ENCODE peak calls at places on chromosomes 16 and 17, in ten cellular contexts. U is body of pancreas; V is Calu3; L is activated CD8-positive, alpha-beta T cell treated with anti-CD3 and anti-CD28 coated beads for 36 hours; W is RWPE1; T is tibial nerve; R is HFFc6; O is CD4-positive, alpha-beta T cell; I is progenitor cell of endocrine pancreas; F is choroid plexus epithelial cell. Q is an unnamed sample.

GRCh38 chr17:65346166-65346565 is 209.0 kb downstream of the RGS9 start:
- DNase-seq in W (no peak), L (no peak), V (no peak), I (no peak), R (no peak), F (no peak), T (no peak), O (no peak), U (no peak), Q (no peak)

GRCh38 chr16:81446318-81447275 is 2.0 kb downstream of the CMIP start:
- DNase-seq in F (no peak), W (peak; percentile 68), L (peak; percentile 55), O (no peak), R (peak; percentile 41), V (peak; percentile 65), T (no peak), U (peak; percentile 78), I (no peak), Q (no peak)

GRCh38 chr16:48564544-48565444 is 45.2 kb downstream of the N4BP1 start:
- DNase-seq in W (no peak), U (no peak), V (no peak), L (no peak), I (no peak), O (no peak), R (no peak), T (no peak), F (no peak), Q (no peak)

GRCh38 chr16:10130482-10130996 is 51.7 kb downstream of the GRIN2A start:
- DNase-seq in I (no peak), U (no peak), L (no peak), R (no peak), W (no peak), F (no peak), V (no peak), T (no peak), O (no peak), Q (no peak)

GRCh38 chr17:81027038-81027437 is 7.9 kb upstream of the BAIAP2 start:
- DNase-seq in F (no peak), O (no peak), W (no peak), V (no peak), L (no peak), U (no peak), I (no peak), R (no peak), T (no peak), Q (no peak)

GRCh38 chr17:82807562-82807961 is 32.3 kb downstream of the ZNF750 start:
- DNase-seq in R (no peak), W (no peak), T (no peak), U (no peak), I (no peak), L (no peak), V (no peak), O (no peak), F (no peak), Q (no peak)

GRCh38 chr16:64061621-64062020 is 1060.2 kb downstream of the CDH11 start:
- DNase-seq in L (no peak), V (no peak), R (no peak), W (no peak), F (peak; percentile 18), I (no peak), O (no peak), U (no peak), T (no peak), Q (no peak)

GRCh38 chr17:18139949-18140348 is 31.4 kb downstream of the MYO15A start:
- DNase-seq in R (peak; percentile 15), I (no peak), O (no peak), W (no peak), U (no peak), T (no peak), V (no peak), L (no peak), F (peak; percentile 28), Q (no peak)

GRCh38 chr16:68287276-68288251 is 23.2 kb downstream of the SLC7A6OS start:
- DNase-seq in I (no peak), L (peak; percentile 64), O (no peak), T (peak; percentile 78), W (peak; percentile 62), R (peak; percentile 95), U (peak; percentile 54), F (peak; percentile 77), V (no peak), Q (peak; percentile 84)

GRCh38 chr17:5164465-5164864 is 27.2 kb downstream of the ZNF594 start:
- DNase-seq in W (no peak), V (no peak), U (no peak), I (no peak), O (no peak), F (no peak), L (no peak), R (no peak), T (no peak), Q (no peak)

GRCh38 chr16:12675852-12676251 is 127.8 kb downstream of the CPPED1 start:
- DNase-seq in F (peak; percentile 77), O (no peak), L (no peak), U (no peak), W (no peak), I (no peak), R (peak; percentile 52), V (no peak), T (no peak), Q (no peak)

GRCh38 chr16:23699100-23699499 is 13.9 kb downstream of the ERN2 start:
- DNase-seq in O (no peak), L (peak; percentile 35), F (no peak), U (no peak), R (no peak), T (no peak), W (no peak), I (no peak), V (peak; percentile 90), Q (no peak)

DNA sequence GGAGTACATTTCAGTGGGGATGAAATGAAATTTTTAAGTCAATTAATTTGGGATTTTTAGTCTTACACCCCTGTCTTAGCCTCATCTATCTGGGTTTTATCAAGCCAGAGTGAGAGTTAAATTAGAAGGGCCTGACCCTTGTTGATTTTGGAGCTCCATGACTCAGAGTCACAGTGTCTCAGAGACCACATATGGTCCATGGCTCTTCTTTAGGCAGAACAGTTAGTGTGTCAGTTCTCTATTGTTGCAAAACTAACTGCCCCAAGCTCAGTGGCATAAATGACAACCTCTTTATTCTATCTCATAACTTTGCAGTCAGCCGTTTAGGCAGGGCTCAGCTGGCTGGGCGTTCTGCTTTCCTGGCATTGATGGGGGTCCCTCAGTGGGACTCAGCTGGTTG is 44.7 kb downstream of the IRF8 start:
- DNase-seq in O (no peak), U (no peak), F (no peak), W (no peak), L (no peak), R (no peak), V (no peak), I (no peak), T (no peak), Q (no peak)
- TF ChIP-seq CTCF in O (no peak), U (no peak), F (no peak), W (no peak), L (no peak), R (no peak), V (no peak), I (no peak), T (no peak), Q (no peak)

GRCh38 chr17:40301315-40301714 is 7.7 kb upstream of the RARA start:
- DNase-seq in T (no peak), U (no peak), O (no peak), L (no peak), V (peak; percentile 76), F (no peak), I (no peak), W (no peak), R (no peak), Q (no peak)
- TF ChIP-seq CTCF in T (no peak), U (no peak), O (no peak), L (no peak), V (peak; percentile 72), F (peak; percentile 15), I (peak; percentile 50), W (peak; percentile 34), R (peak; percentile 39), Q (no peak)

DNA sequence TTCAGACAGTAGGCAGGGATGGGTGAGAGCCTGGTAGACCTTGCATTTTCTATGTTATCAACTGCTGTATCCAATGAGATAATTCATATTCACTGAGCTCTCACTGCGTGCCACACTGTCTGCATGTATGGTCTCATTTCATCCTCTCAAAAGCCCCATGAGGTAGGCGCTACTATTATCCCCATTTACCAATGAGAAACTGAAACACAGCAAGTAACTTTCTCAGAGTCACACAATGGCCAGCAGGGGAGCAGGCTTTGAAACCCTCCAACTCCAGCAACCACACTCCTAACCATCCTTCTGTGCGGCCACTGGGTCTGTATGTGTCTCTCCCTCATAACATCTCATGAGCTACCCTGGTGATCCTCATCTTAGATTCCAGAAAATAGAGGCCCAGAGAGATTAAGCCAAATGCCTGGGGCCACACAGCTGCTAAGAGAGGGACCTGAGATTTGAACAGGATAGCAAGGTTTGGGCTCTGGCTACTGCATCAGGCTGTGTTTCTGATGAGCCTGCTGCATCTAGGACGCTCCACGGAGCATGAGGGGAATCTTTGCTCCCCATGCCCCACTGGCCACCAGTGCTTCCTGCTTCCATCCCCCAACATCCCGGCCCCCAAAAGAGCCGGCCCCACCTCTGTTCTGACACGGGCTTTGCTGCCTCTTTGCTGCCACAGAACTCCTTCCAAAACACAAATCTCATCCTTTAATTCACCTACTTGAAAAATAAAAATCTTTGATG is 3.2 kb downstream of the CCR7 start:
- DNase-seq in F (no peak), O (no peak), L (peak; percentile 86), I (no peak), U (no peak), V (peak; percentile 63), T (no peak), R (no peak), W (no peak), Q (no peak)
- TF ChIP-seq CTCF in F (peak; percentile 43), O (peak; percentile 56), L (peak; percentile 60), I (no peak), U (no peak), V (no peak), T (no peak), R (peak; percentile 64), W (no peak), Q (no peak)

GRCh38 chr16:31459722-31460581 is 651 bp downstream of the ARMC5 start:
- DNase-seq in O (peak; percentile 100), V (peak; percentile 100), L (peak; percentile 100), U (peak; percentile 100), R (peak; percentile 99), W (peak; percentile 96), T (peak; percentile 100), I (peak; percentile 100), F (peak; percentile 99), Q (peak; percentile 99)

GRCh38 chr16:31458835-31459721 is at the start of gene ARMC5:
- DNase-seq in L (peak; percentile 98), W (peak; percentile 93), O (peak; percentile 94), U (peak; percentile 99), V (peak; percentile 97), T (peak; percentile 94), I (peak; percentile 92), R (peak; percentile 98), F (peak; percentile 99), Q (peak; percentile 97)

GRCh38 chr16:31456988-31457360 is 2.3 kb upstream of the ARMC5 start:
- DNase-seq in L (no peak), W (no peak), R (no peak), U (no peak), F (no peak), T (no peak), I (no peak), V (no peak), O (no peak), Q (no peak)

GRCh38 chr16:31460582-31461002 is 1.3 kb downstream of the ARMC5 start:
- DNase-seq in I (no peak), O (no peak), U (peak; percentile 46), V (no peak), R (peak; percentile 78), W (no peak), F (peak; percentile 79), T (no peak), L (peak; percentile 32), Q (peak; percentile 80)

GRCh38 chr16:31458073-31458834 is 1.0 kb upstream of the ARMC5 start:
- DNase-seq in R (peak; percentile 21), O (peak; percentile 35), F (peak; percentile 67), T (no peak), W (peak; percentile 34), V (peak; percentile 77), U (peak; percentile 65), I (no peak), L (peak; percentile 77), Q (no peak)
- TF ChIP-seq CTCF in R (no peak), O (no peak), F (peak; percentile 48), T (no peak), W (no peak), V (peak; percentile 73), U (no peak), I (no peak), L (no peak), Q (no peak)